ENCODE peak calls at places on chromosomes 4 and X, in ten cellular contexts. X is DMS153, E is T-helper 2 cell, D is epithelial cell of prostate, Z is fibroblast of lung, G is HT1080, O is hepatocyte, T is iris pigment epithelial cell, H is occipital lobe, W is right atrium auricular region. M is an unnamed sample.

GRCh38 chr4:163495900-163496299 is 1.4 kb downstream of the TMA16 start:
- DNase-seq in X (no peak), E (peak; percentile 70), D (no peak), Z (no peak), G (no peak), O (no peak), T (no peak), H (no peak), W (no peak), M (peak; percentile 6)

GRCh38 chr4:151808120-151808529 is 47.3 kb upstream of the GATB start:
- DNase-seq in X (peak; percentile 70), E (no peak), D (peak; percentile 37), Z (peak; percentile 60), G (peak; percentile 23), O (no peak), T (peak; percentile 9), H (no peak), W (no peak), M (peak; percentile 92)

GRCh38 chr4:77815651-77816050 is 3.5 kb downstream of the CNOT6L start:
- DNase-seq in X (no peak), E (peak; percentile 23), D (no peak), Z (no peak), G (no peak), O (no peak), T (no peak), H (no peak), W (no peak), M (no peak)

GRCh38 chr4:151901631-151902030 is 140.8 kb upstream of the GATB start:
- DNase-seq in X (no peak), E (no peak), D (no peak), Z (peak; percentile 16), G (no peak), O (no peak), T (no peak), H (no peak), W (no peak), M (peak; percentile 52)

GRCh38 chrX:35773958-35774564 is 24.1 kb upstream of the MAGEB16 start:
- DNase-seq in X (no peak), E (no peak), D (no peak), Z (no peak), G (no peak), O (no peak), T (no peak), H (no peak), W (no peak), M (no peak)

GRCh38 chrX:110407910-110408545 is 49.4 kb downstream of the RTL9 start:
- DNase-seq in X (peak; percentile 31), E (peak; percentile 25), D (no peak), Z (no peak), G (peak; percentile 53), O (peak; percentile 72), T (peak; percentile 56), H (no peak), W (no peak), M (peak; percentile 75)

GRCh38 chr4:33255094-33255493 is 2534.9 kb downstream of the PCDH7 start:
- DNase-seq in X (no peak), E (no peak), D (no peak), Z (no peak), G (no peak), O (no peak), T (no peak), H (no peak), W (no peak), M (peak; percentile 1)

GRCh38 chr4:83850435-83850834 is 314.5 kb downstream of the GPAT3 start:
- DNase-seq in X (no peak), E (no peak), D (no peak), Z (peak; percentile 83), G (peak; percentile 41), O (no peak), T (no peak), H (no peak), W (no peak), M (peak; percentile 40)

GRCh38 chr4:47835489-47835888 is 2.4 kb downstream of the CORIN start:
- DNase-seq in X (no peak), E (no peak), D (no peak), Z (peak; percentile 45), G (peak; percentile 11), O (no peak), T (peak; percentile 41), H (no peak), W (no peak), M (no peak)

GRCh38 chr4:168574581-168575295 is 77.9 kb downstream of the PALLD start:
- DNase-seq in X (no peak), E (no peak), D (no peak), Z (peak; percentile 84), G (peak; percentile 73), O (no peak), T (peak; percentile 69), H (no peak), W (no peak), M (peak; percentile 92)

GRCh38 chrX:44415639-44416386 is 72.3 kb upstream of the EFHC2 start:
- DNase-seq in X (no peak), E (no peak), D (peak; percentile 40), Z (no peak), G (no peak), O (no peak), T (no peak), H (no peak), W (no peak), M (no peak)

GRCh38 chr4:133865606-133866327 is 335.8 kb downstream of the PABPC4L start:
- DNase-seq in X (no peak), E (no peak), D (peak; percentile 62), Z (peak; percentile 99), G (peak; percentile 90), O (peak; percentile 73), T (peak; percentile 99), H (no peak), W (no peak), M (peak; percentile 92)

GRCh38 chr4:142211444-142211843 is 575.1 kb downstream of the IL15 start:
- DNase-seq in X (no peak), E (peak; percentile 4), D (no peak), Z (no peak), G (no peak), O (no peak), T (no peak), H (no peak), W (no peak), M (peak; percentile 3)

GRCh38 chrX:43716696-43717095 is 60.6 kb downstream of the MAOA start:
- DNase-seq in X (no peak), E (no peak), D (peak; percentile 2), Z (no peak), G (peak; percentile 48), O (no peak), T (no peak), H (no peak), W (no peak), M (peak; percentile 40)

GRCh38 chr4:110527156-110527555 is 51.2 kb downstream of the ENPEP start:
- DNase-seq in X (no peak), E (peak; percentile 43), D (no peak), Z (no peak), G (no peak), O (no peak), T (no peak), H (no peak), W (no peak), M (no peak)

GRCh38 chrX:118254611-118255010 is 91.3 kb upstream of the WDR44 start:
- DNase-seq in X (peak; percentile 2), E (peak; percentile 30), D (no peak), Z (peak; percentile 22), G (no peak), O (peak; percentile 72), T (peak; percentile 50), H (peak; percentile 5), W (peak; percentile 74), M (peak; percentile 40)

GRCh38 chrX:142251665-142252064 is 46.6 kb upstream of the MAGEC2 start:
- DNase-seq in X (no peak), E (no peak), D (peak; percentile 12), Z (no peak), G (no peak), O (no peak), T (no peak), H (no peak), W (no peak), M (peak; percentile 25)

GRCh38 chr4:76984127-76984526 is 34.6 kb downstream of the SEPTIN11 start:
- DNase-seq in X (no peak), E (peak; percentile 78), D (no peak), Z (peak; percentile 59), G (peak; percentile 66), O (no peak), T (peak; percentile 59), H (no peak), W (no peak), M (peak; percentile 34)

GRCh38 chr4:106869551-106869950 is 166.6 kb downstream of the DKK2 start:
- DNase-seq in X (no peak), E (no peak), D (peak; percentile 60), Z (peak; percentile 58), G (peak; percentile 20), O (no peak), T (peak; percentile 96), H (no peak), W (no peak), M (peak; percentile 27)

GRCh38 chrX:30488092-30488491 is 89.5 kb downstream of the TASL start:
- DNase-seq in X (no peak), E (peak; percentile 0), D (no peak), Z (no peak), G (peak; percentile 2), O (peak; percentile 15), T (peak; percentile 9), H (no peak), W (no peak), M (peak; percentile 34)

GRCh38 chr4:173536808-173537429 is 6.9 kb upstream of the HAND2 start:
- DNase-seq in X (no peak), E (no peak), D (no peak), Z (no peak), G (no peak), O (peak; percentile 45), T (no peak), H (no peak), W (peak; percentile 67), M (no peak)

GRCh38 chr4:151429957-151430548 is 21.1 kb downstream of the FHIP1A start:
- DNase-seq in X (no peak), E (peak; percentile 31), D (no peak), Z (peak; percentile 61), G (no peak), O (no peak), T (no peak), H (no peak), W (no peak), M (no peak)

GRCh38 chrX:63349307-63349706 is 1.8 kb downstream of the SPIN4 start:
- DNase-seq in X (peak; percentile 1), E (peak; percentile 58), D (no peak), Z (no peak), G (no peak), O (no peak), T (no peak), H (no peak), W (no peak), M (peak; percentile 17)

GRCh38 chr4:5141802-5142201 is 90.5 kb downstream of the STK32B start:
- DNase-seq in X (no peak), E (no peak), D (no peak), Z (no peak), G (no peak), O (no peak), T (no peak), H (no peak), W (no peak), M (no peak)

GRCh38 chr4:168722391-168722790 is 225.5 kb downstream of the PALLD start:
- DNase-seq in X (no peak), E (no peak), D (no peak), Z (peak; percentile 56), G (peak; percentile 8), O (no peak), T (no peak), H (no peak), W (no peak), M (peak; percentile 26)

GRCh38 chrX:46912098-46912672 is at the start of gene JADE3:
- DNase-seq in X (peak; percentile 56), E (peak; percentile 38), D (no peak), Z (peak; percentile 75), G (peak; percentile 67), O (peak; percentile 83), T (peak; percentile 67), H (peak; percentile 9), W (peak; percentile 62), M (peak; percentile 80)